ENCODE peak calls at places on chromosomes 7 and 10, in ten cellular contexts. Y, A, R, J, S, E, F, L, I and O are unnamed samples.

GRCh38 chr10:78371118-78371517 is 337.5 kb downstream of the RPS24 start:
- DNase-seq in I (no peak), Y (no peak), J (no peak), R (peak), A (no peak), S (no peak), E (no peak), F (no peak), L (peak), O (no peak)

GRCh38 chr7:150425670-150426069 is 24.8 kb upstream of the GIMAP8 start:
- DNase-seq in Y (no peak), E (no peak), L (no peak), J (no peak), F (no peak), R (no peak), A (no peak), S (no peak), I (no peak), O (no peak)

GRCh38 chr7:47069385-47070076 is 512.4 kb downstream of the TNS3 start:
- DNase-seq in I (no peak), Y (no peak), E (no peak), J (no peak), L (no peak), F (no peak), S (no peak), R (no peak), A (no peak), O (no peak)

GRCh38 chr7:28879105-28879504 is 79.0 kb downstream of the TRIL start:
- DNase-seq in J (no peak), R (no peak), E (no peak), A (no peak), Y (no peak), S (no peak), I (no peak), L (no peak), F (no peak), O (no peak)

GRCh38 chr7:102220929-102221850 is 65.5 kb upstream of the SH2B2 start:
- DNase-seq in S (no peak), L (peak), I (no peak), A (peak), Y (no peak), F (no peak), J (peak), R (no peak), E (no peak), O (no peak)

GRCh38 chr7:32858648-32859047 is 32.9 kb downstream of the KBTBD2 start:
- DNase-seq in L (no peak), Y (no peak), I (no peak), R (no peak), F (no peak), S (no peak), E (no peak), A (no peak), J (no peak), O (no peak)

GRCh38 chr10:102281103-102281502 is 35.8 kb downstream of the GBF1 start:
- DNase-seq in Y (no peak), J (no peak), A (no peak), L (no peak), R (no peak), F (no peak), E (no peak), I (no peak), S (no peak), O (no peak)

GRCh38 chr7:3064077-3064476 is 20.4 kb upstream of the CARD11 start:
- DNase-seq in I (no peak), Y (no peak), S (no peak), F (no peak), A (no peak), L (no peak), E (no peak), R (no peak), J (no peak), O (no peak)

GRCh38 chr10:63431962-63432797 is 33.6 kb downstream of the JMJD1C start:
- DNase-seq in E (no peak), R (no peak), A (no peak), S (no peak), F (no peak), L (peak), J (no peak), Y (no peak), I (no peak), O (no peak)

GRCh38 chr10:116470768-116471415 is 43.2 kb downstream of the PNLIPRP3 start:
- DNase-seq in E (no peak), J (no peak), R (peak), F (no peak), I (no peak), S (no peak), L (no peak), A (no peak), Y (no peak), O (no peak)

GRCh38 chr10:99906470-99906869 is 103.3 kb downstream of the DNMBP start:
- DNase-seq in A (no peak), I (no peak), F (no peak), Y (peak), L (peak), J (peak), S (no peak), E (no peak), R (no peak), O (no peak)

GRCh38 chr10:125005312-125006187 is 63.6 kb downstream of the ZRANB1 start:
- DNase-seq in L (no peak), E (no peak), J (no peak), F (no peak), S (no peak), I (no peak), R (no peak), A (no peak), Y (peak), O (no peak)

GRCh38 chr10:16867990-16868389 is 50.8 kb upstream of the RSU1 start:
- DNase-seq in R (no peak), Y (no peak), S (no peak), A (no peak), L (no peak), F (no peak), J (no peak), I (no peak), E (no peak), O (no peak)

GRCh38 chr7:133582766-133583523 is 330.1 kb downstream of the EXOC4 start:
- DNase-seq in Y (no peak), I (no peak), A (peak), L (peak), J (peak), S (no peak), F (no peak), R (no peak), E (no peak), O (no peak)

GRCh38 chr10:99435986-99436633 is 5.7 kb upstream of the GOT1 start:
- DNase-seq in I (no peak), F (no peak), E (no peak), S (no peak), Y (no peak), A (peak), J (peak), L (peak), R (no peak), O (no peak)

GRCh38 chr10:13673165-13673564 is 86.4 kb downstream of the PRPF18 start:
- DNase-seq in R (peak), Y (no peak), S (no peak), J (no peak), E (no peak), I (no peak), L (no peak), A (no peak), F (no peak), O (no peak)

GRCh38 chr7:35422715-35423114 is 168.8 kb upstream of the TBX20 start:
- DNase-seq in I (no peak), A (no peak), L (no peak), Y (no peak), J (no peak), R (no peak), S (no peak), F (no peak), E (no peak), O (no peak)